ENCODE peak calls at places on chromosomes 7 and 10, in six cellular contexts. O, T, X, P, Q and L are unnamed samples.

GRCh38 chr10:45460235-45460878 is 86.3 kb downstream of the ALOX5 start:
- ATAC-seq in Q (no peak), P (no peak), X (no peak), O (no peak), T (no peak), L (no peak)

GRCh38 chr10:3592424-3592823 is 192.6 kb downstream of the KLF6 start:
- ATAC-seq in Q (no peak), X (no peak), T (no peak), P (no peak), O (no peak), L (no peak)

GRCh38 chr7:104946338-104946737 is 67.7 kb upstream of the KMT2E start:
- ATAC-seq in Q (no peak), T (no peak), O (no peak), X (no peak), P (no peak), L (no peak)

GRCh38 chr10:69875856-69876255 is 74.2 kb downstream of the COL13A1 start:
- ATAC-seq in Q (no peak), T (no peak), X (no peak), O (no peak), P (no peak), L (no peak)

GRCh38 chr7:141654551-141654950 is 47.4 kb downstream of the DENND11 start:
- ATAC-seq in X (peak; percentile 89), T (peak; percentile 74), P (peak; percentile 76), Q (peak; percentile 54), O (peak; percentile 31), L (peak; percentile 52)

GRCh38 chr10:12391191-12391590 is 41.8 kb downstream of the CAMK1D start:
- ATAC-seq in P (no peak), O (no peak), Q (no peak), T (peak; percentile 5), X (no peak), L (no peak)

GRCh38 chr10:132607961-132608495 is 70.4 kb downstream of the INPP5A start:
- ATAC-seq in O (no peak), Q (no peak), T (no peak), X (no peak), P (no peak), L (peak; percentile 33)

GRCh38 chr7:73423519-73424485 is 9.8 kb upstream of the FZD9 start:
- ATAC-seq in P (peak; percentile 75), O (no peak), T (peak; percentile 77), X (no peak), Q (peak; percentile 86), L (peak; percentile 48)

GRCh38 chr7:88455696-88456095 is 149.0 kb upstream of the STEAP4 start:
- ATAC-seq in P (no peak), O (no peak), T (no peak), Q (no peak), X (no peak), L (no peak)

GRCh38 chr10:71531485-71532446 is 135.0 kb downstream of the CDH23 start:
- ATAC-seq in P (no peak), X (peak; percentile 68), Q (no peak), T (no peak), O (no peak), L (no peak)

GRCh38 chr10:119319161-119319919 is 112.0 kb downstream of the GRK5 start:
- ATAC-seq in T (no peak), Q (no peak), P (no peak), X (no peak), O (no peak), L (no peak)

GRCh38 chr10:67239864-67240497 is 314.1 kb downstream of the LRRTM3 start:
- ATAC-seq in P (no peak), T (no peak), O (no peak), Q (no peak), X (no peak), L (no peak)

GRCh38 chr7:98281757-98282652 is 519 bp downstream of the BRI3 start:
- ATAC-seq in P (no peak), Q (peak; percentile 2), X (peak; percentile 53), T (no peak), O (no peak), L (peak; percentile 38)

GRCh38 chr10:178208-178607 is 43.0 kb downstream of the ZMYND11 start:
- ATAC-seq in T (no peak), X (no peak), P (no peak), O (no peak), Q (peak; percentile 61), L (no peak)